ENCODE peak calls at places on chromosomes 2 and 18, in five cellular contexts. Y is Panc1; N is PC-9; U is heart right ventricle; A is CD4-positive, alpha-beta T cell. X is an unnamed sample.

GRCh38 chr2:195532628-195533271 is 124.3 kb upstream of the SLC39A10 start:
- DNase-seq in Y (no peak), N (no peak), U (no peak), A (no peak), X (no peak)

GRCh38 chr18:44594779-44595467 is 85.8 kb upstream of the SETBP1 start:
- DNase-seq in Y (no peak), N (peak), U (peak), A (no peak), X (no peak)

GRCh38 chr2:128436498-128437180 is 118.0 kb upstream of the HS6ST1 start:
- DNase-seq in Y (no peak), N (no peak), U (no peak), A (no peak), X (no peak)

GRCh38 chr2:172556284-172557033 is 569 bp downstream of the PDK1 start:
- DNase-seq in Y (no peak), N (peak), U (peak), A (peak), X (peak)

GRCh38 chr18:58491773-58492752 is 136.8 kb downstream of the ALPK2 start:
- DNase-seq in Y (no peak), N (no peak), U (no peak), A (no peak), X (no peak)

GRCh38 chr2:221429741-221430491 is 142.2 kb downstream of the EPHA4 start:
- DNase-seq in Y (no peak), N (peak), U (peak), A (no peak), X (no peak)

GRCh38 chr2:689877-690510 is 12.8 kb upstream of the TMEM18 start:
- DNase-seq in Y (no peak), N (no peak), U (no peak), A (no peak), X (peak)

GRCh38 chr2:199784512-199784911 is 66.5 kb downstream of the FTCDNL1 start:
- DNase-seq in Y (no peak), N (no peak), U (no peak), A (no peak), X (no peak)

GRCh38 chr2:192155521-192156118 is 39.1 kb downstream of the TMEFF2 start:
- DNase-seq in Y (no peak), N (no peak), U (no peak), A (no peak), X (no peak)

GRCh38 chr18:7466190-7466589 is 100.9 kb upstream of the PTPRM start:
- DNase-seq in Y (no peak), N (no peak), U (no peak), A (no peak), X (no peak)

GRCh38 chr2:217853301-217853881 is 149.4 kb downstream of the TNS1 start:
- DNase-seq in Y (no peak), N (no peak), U (no peak), A (no peak), X (no peak)

GRCh38 chr18:9495916-9496540 is 20.7 kb downstream of the RALBP1 start:
- DNase-seq in Y (no peak), N (peak), U (no peak), A (no peak), X (no peak)

GRCh38 chr2:23712756-23713151 is 214.2 kb downstream of the ATAD2B start:
- DNase-seq in Y (no peak), N (no peak), U (no peak), A (no peak), X (no peak)

GRCh38 chr2:218734190-218734975 is 23.7 kb downstream of the TTLL4 start:
- DNase-seq in Y (no peak), N (no peak), U (no peak), A (no peak), X (no peak)

GRCh38 chr2:237488901-237489860 is 2.1 kb downstream of the MLPH start:
- DNase-seq in Y (no peak), N (peak), U (peak), A (no peak), X (peak)

GRCh38 chr18:11857177-11857887 is 6.1 kb downstream of the CHMP1B start:
- DNase-seq in Y (peak), N (peak), U (peak), A (no peak), X (peak)

GRCh38 chr2:70692256-70692655 is 75.7 kb downstream of the ADD2 start:
- DNase-seq in Y (no peak), N (no peak), U (no peak), A (no peak), X (no peak)

GRCh38 chr2:227430644-227431043 is 41.3 kb upstream of the AGFG1 start:
- DNase-seq in Y (no peak), N (no peak), U (no peak), A (no peak), X (no peak)

GRCh38 chr2:71889991-71890684 is 257.5 kb downstream of the CYP26B1 start:
- DNase-seq in Y (no peak), N (no peak), U (no peak), A (no peak), X (no peak)

GRCh38 chr2:226121339-226121738 is 678.3 kb downstream of the IRS1 start:
- DNase-seq in Y (no peak), N (no peak), U (no peak), A (no peak), X (no peak)

GRCh38 chr2:236928353-236929153 is 157.1 kb upstream of the COPS8 start:
- DNase-seq in Y (no peak), N (no peak), U (peak), A (no peak), X (no peak)

GRCh38 chr2:62794791-62795190 is 89.3 kb downstream of the EHBP1 start:
- DNase-seq in Y (no peak), N (peak), U (no peak), A (no peak), X (no peak)

GRCh38 chr2:172052000-172052983 is 33.0 kb upstream of the DLX1 start:
- DNase-seq in Y (no peak), N (no peak), U (no peak), A (no peak), X (no peak)

GRCh38 chr2:39217192-39217550 is 26.6 kb downstream of the CDKL4 start:
- DNase-seq in Y (no peak), N (no peak), U (no peak), A (no peak), X (no peak)

GRCh38 chr18:77092104-77093066 is 40.2 kb downstream of the MBP start:
- DNase-seq in Y (no peak), N (no peak), U (no peak), A (no peak), X (no peak)

GRCh38 chr2:84879595-84880394 is 1.1 kb downstream of the TRABD2A start:
- DNase-seq in Y (no peak), N (no peak), U (no peak), A (no peak), X (no peak)

GRCh38 chr2:129056309-129056958 is 737.8 kb upstream of the HS6ST1 start:
- DNase-seq in Y (no peak), N (no peak), U (no peak), A (no peak), X (no peak)

GRCh38 chr18:74234326-74235171 is 57.2 kb downstream of the CYB5A start:
- DNase-seq in Y (no peak), N (peak), U (no peak), A (no peak), X (peak)

GRCh38 chr2:96680561-96681141 is 38.1 kb downstream of the FER1L5 start:
- DNase-seq in Y (no peak), N (no peak), U (no peak), A (no peak), X (no peak)

GRCh38 chr2:216339456-216340279 is 32.6 kb downstream of the MARCHF4 start:
- DNase-seq in Y (no peak), N (no peak), U (peak), A (no peak), X (no peak)

GRCh38 chr18:2970762-2971659 is 41.9 kb downstream of the LPIN2 start:
- DNase-seq in Y (no peak), N (no peak), U (no peak), A (peak), X (no peak)

GRCh38 chr2:143551946-143552655 is 422.9 kb downstream of the ARHGAP15 start:
- DNase-seq in Y (no peak), N (no peak), U (no peak), A (no peak), X (no peak)

GRCh38 chr2:75053484-75054112 is 95.2 kb downstream of the POLE4 start:
- DNase-seq in Y (no peak), N (peak), U (no peak), A (no peak), X (peak)

GRCh38 chr2:200615247-200615646 is 29.4 kb downstream of the AOX1 start:
- DNase-seq in Y (no peak), N (peak), U (no peak), A (no peak), X (no peak)

GRCh38 chr18:3058328-3059191 is 45.6 kb upstream of the LPIN2 start:
- DNase-seq in Y (peak), N (peak), U (no peak), A (no peak), X (no peak)

GRCh38 chr18:38076346-38077053 is 510.9 kb upstream of the CELF4 start:
- DNase-seq in Y (no peak), N (no peak), U (no peak), A (no peak), X (no peak)
- H3K27ac ChIP-seq in Y (no peak), N (no peak), U (no peak), A (no peak), X (no peak)

GRCh38 chr2:188765522-188765921 is 208.7 kb upstream of the COL3A1 start:
- DNase-seq in Y (no peak), N (no peak), U (no peak), A (no peak), X (no peak)
- TF ChIP-seq CTCF in Y (peak), N (no peak), U (peak), A (no peak), X (no peak)

DNA sequence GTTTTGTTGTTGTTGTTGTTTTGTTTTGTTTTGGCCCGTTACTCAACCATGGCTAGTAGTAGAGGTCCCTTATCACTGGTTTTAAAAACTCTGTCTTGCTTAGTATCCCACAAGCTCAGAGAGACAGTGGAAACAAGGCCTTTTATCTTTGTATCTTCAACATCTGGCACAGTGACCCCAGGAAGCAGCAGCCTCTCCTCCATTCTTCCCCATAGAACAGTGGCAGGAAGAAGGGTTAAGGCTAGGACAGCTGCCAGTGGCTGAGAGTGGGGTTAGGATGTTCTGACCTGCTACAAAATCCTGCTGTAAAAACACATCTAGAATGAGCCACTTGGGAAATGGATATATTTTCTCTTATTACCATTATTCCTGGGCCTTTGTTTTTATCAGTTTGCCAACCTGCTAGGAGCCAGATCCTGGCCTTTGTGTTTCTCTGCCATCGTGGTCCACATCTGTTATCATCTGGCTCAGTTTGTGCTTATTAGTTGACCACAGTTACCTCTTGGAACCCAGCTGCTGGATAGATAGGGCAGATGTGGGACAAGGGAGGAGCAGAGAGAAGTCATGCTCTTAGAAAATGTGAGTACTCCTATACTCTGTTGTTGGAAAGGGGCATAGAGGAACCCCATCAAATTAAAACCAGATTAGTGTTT is 246.8 kb downstream of the AGPS start:
- DNase-seq in Y (no peak), N (no peak), U (no peak), A (no peak), X (no peak)
- H3K27ac ChIP-seq in Y (no peak), N (no peak), U (no peak), A (no peak), X (no peak)

GRCh38 chr18:60411715-60412114 is 39.1 kb upstream of the MC4R start:
- DNase-seq in Y (no peak), N (no peak), U (no peak), A (no peak), X (no peak)
- TF ChIP-seq CTCF in Y (peak), N (no peak), U (no peak), A (no peak), X (no peak)

GRCh38 chr18:59498687-59499086 is 139.6 kb upstream of the LMAN1 start:
- DNase-seq in Y (no peak), N (no peak), U (no peak), A (no peak), X (no peak)

GRCh38 chr18:59502222-59502898 is 143.3 kb upstream of the LMAN1 start:
- DNase-seq in Y (no peak), N (no peak), U (peak), A (no peak), X (no peak)

GRCh38 chr18:59500765-59501164 is 141.7 kb upstream of the LMAN1 start:
- DNase-seq in Y (no peak), N (no peak), U (no peak), A (no peak), X (no peak)

GRCh38 chr18:59502899-59503245 is 143.8 kb upstream of the LMAN1 start:
- DNase-seq in Y (no peak), N (no peak), U (no peak), A (no peak), X (no peak)

DNA sequence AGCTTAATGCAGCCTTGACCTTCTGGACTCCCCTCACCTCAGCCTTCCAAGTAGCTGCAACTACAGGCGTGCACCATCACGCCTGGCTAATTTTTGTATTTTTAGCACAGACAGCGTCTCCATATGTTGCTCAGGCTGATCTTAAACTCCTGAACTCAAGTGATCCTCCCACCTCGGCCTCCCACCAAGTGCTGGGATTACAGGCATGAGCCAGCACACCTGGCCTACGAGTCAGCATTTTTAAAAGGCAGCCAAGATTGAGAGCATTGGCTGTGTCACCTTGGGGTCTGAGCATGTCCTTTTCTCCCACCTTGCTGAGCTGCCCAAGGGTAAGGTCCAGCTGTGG is 142.8 kb upstream of the LMAN1 start:
- DNase-seq in Y (no peak), N (no peak), U (no peak), A (no peak), X (no peak)
- H3K27ac ChIP-seq in Y (no peak), N (no peak), U (peak), A (no peak), X (no peak)

GRCh38 chr2:232230557-232230956 is 148.0 kb upstream of the ALPP start:
- DNase-seq in Y (no peak), N (no peak), U (no peak), A (no peak), X (no peak)
- TF ChIP-seq CTCF in Y (peak), N (no peak), U (no peak), A (no peak), X (no peak)

X was measured in pancreas.